ENCODE peak calls at places on chromosomes 11 and 22, in ten cellular contexts. N is activated CD8-positive, alpha-beta memory T cell treated with anti-CD3 and anti-CD28 coated beads, Interleukin-2, amount 10 ng/mL, durations not matched to agents 7 days and 5 days; Z is cardiac muscle cell; V is midbrain; O is activated CD4-positive, alpha-beta T cell treated with anti-CD3 and anti-CD28 coated beads, Interleukin-2, amount 50 U/mL, for 1 hour; D is psoas muscle; W is stimulated activated CD4-positive, alpha-beta T cell treated with anti-CD3 and anti-CD28 coated beads, Interleukin-1b, Interleukin-23, amount 100 ng/mL, for 24 hours; H is dorsolateral prefrontal cortex; M is EL; U is CD4-positive, alpha-beta memory T cell. X is an unnamed sample.

GRCh38 chr11:104148074-104148473 is 15.9 kb downstream of the PDGFD start:
- DNase-seq in U (no peak), H (no peak), O (no peak), Z (no peak), W (no peak), N (no peak), D (no peak), M (peak; percentile 19), V (no peak), X (no peak)

GRCh38 chr11:65060913-65061408 is 2.6 kb upstream of the NAALADL1 start:
- DNase-seq in W (no peak), M (peak; percentile 17), H (no peak), O (no peak), Z (peak; percentile 33), N (no peak), D (no peak), U (no peak), V (no peak), X (no peak)

GRCh38 chr11:125091247-125091876 is 20.1 kb downstream of the TMEM218 start:
- DNase-seq in D (no peak), U (no peak), M (peak; percentile 67), N (no peak), H (peak; percentile 50), O (no peak), W (no peak), V (peak; percentile 50), Z (peak; percentile 81), X (peak; percentile 73)

GRCh38 chr11:70322653-70323052 is 52.2 kb downstream of the PPFIA1 start:
- DNase-seq in V (no peak), O (no peak), N (no peak), H (no peak), D (no peak), Z (peak; percentile 56), U (no peak), M (no peak), W (no peak), X (no peak)

GRCh38 chr22:33894515-33894914 is 25.8 kb downstream of the LARGE1 start:
- DNase-seq in O (no peak), V (no peak), Z (no peak), D (no peak), U (no peak), M (no peak), H (no peak), N (no peak), W (no peak), X (no peak)

GRCh38 chr11:130916238-130916855 is at the start of gene SNX19:
- DNase-seq in D (peak; percentile 95), W (peak; percentile 82), V (peak; percentile 94), M (peak; percentile 90), H (peak; percentile 92), O (peak; percentile 91), N (peak; percentile 92), U (peak; percentile 91), Z (peak; percentile 94), X (peak; percentile 86)

GRCh38 chr11:49851971-49852389 is 100.2 kb upstream of the OR4C13 start:
- DNase-seq in V (no peak), W (no peak), N (no peak), M (no peak), H (no peak), U (no peak), O (no peak), Z (no peak), D (no peak), X (no peak)

GRCh38 chr22:39960791-39961746 is 872 bp downstream of the TMA7B start:
- DNase-seq in N (peak; percentile 95), O (peak; percentile 48), Z (no peak), W (no peak), U (peak; percentile 51), D (no peak), H (no peak), M (peak; percentile 95), V (no peak), X (no peak)

GRCh38 chr22:46795140-46795539 is 32.7 kb downstream of the TBC1D22A start:
- DNase-seq in O (no peak), H (no peak), M (no peak), N (no peak), W (no peak), D (no peak), Z (no peak), U (no peak), V (no peak), X (no peak)

GRCh38 chr11:62602141-62603071 is 741 bp upstream of the MTA2 start:
- DNase-seq in N (no peak), V (peak; percentile 85), Z (peak; percentile 72), M (peak; percentile 61), U (no peak), D (peak; percentile 64), H (peak; percentile 57), O (no peak), W (no peak), X (peak; percentile 79)

GRCh38 chr11:72719144-72719543 is 33.1 kb downstream of the ARAP1 start:
- DNase-seq in D (no peak), U (no peak), N (no peak), O (no peak), Z (peak; percentile 44), W (no peak), V (no peak), M (no peak), H (no peak), X (no peak)

GRCh38 chr11:85118151-85118550 is 509.0 kb downstream of the DLG2 start:
- DNase-seq in N (no peak), D (no peak), O (no peak), H (no peak), W (no peak), V (no peak), M (no peak), U (no peak), Z (no peak), X (no peak)

GRCh38 chr11:12600829-12601228 is 73.4 kb upstream of the TEAD1 start:
- DNase-seq in H (no peak), V (no peak), W (no peak), M (no peak), U (no peak), N (no peak), O (no peak), D (no peak), Z (no peak), X (no peak)

GRCh38 chr11:103887001-103887680 is 149.3 kb upstream of the DDI1 start:
- DNase-seq in H (no peak), V (peak; percentile 40), D (no peak), N (no peak), U (no peak), M (no peak), O (no peak), W (no peak), Z (peak; percentile 16), X (peak; percentile 71)

GRCh38 chr11:35629914-35630313 is 11.7 kb downstream of the FJX1 start:
- DNase-seq in Z (no peak), U (no peak), M (peak; percentile 100), O (no peak), D (no peak), W (no peak), N (no peak), H (no peak), V (no peak), X (no peak)

GRCh38 chr11:62256281-62256680 is 13.7 kb upstream of the SCGB2A2 start:
- DNase-seq in N (no peak), H (no peak), M (no peak), D (no peak), O (no peak), U (no peak), W (no peak), Z (no peak), V (no peak), X (no peak)

GRCh38 chr11:114440971-114441810 is 1.9 kb downstream of the REXO2 start:
- DNase-seq in Z (no peak), W (no peak), N (no peak), U (no peak), D (no peak), H (no peak), M (no peak), O (no peak), V (no peak), X (no peak)